ENCODE peak calls at places on chromosomes 12 and 14, in four cellular contexts. U is upper lobe of right lung, I is GM20000, S is lower lobe of right lung. B is an unnamed sample.

GRCh38 chr14:56759094-56759493 is 51.2 kb downstream of the OTX2 start:
- DNase-seq in U (no peak), I (no peak), S (no peak), B (no peak)

GRCh38 chr12:77166711-77167110 is 101.3 kb upstream of the E2F7 start:
- DNase-seq in U (no peak), I (no peak), S (no peak), B (no peak)

GRCh38 chr12:31772186-31772585 is 43.4 kb upstream of the AMN1 start:
- DNase-seq in U (no peak), I (no peak), S (no peak), B (no peak)

GRCh38 chr12:59179231-59179630 is 258.9 kb upstream of the LRIG3 start:
- DNase-seq in U (no peak), I (no peak), S (no peak), B (no peak)

GRCh38 chr14:77037886-77038511 is 9.5 kb upstream of the IRF2BPL start:
- DNase-seq in U (peak), I (no peak), S (peak), B (no peak)

GRCh38 chr12:32891956-32892355 is 4.6 kb downstream of the PKP2 start:
- DNase-seq in U (no peak), I (no peak), S (no peak), B (no peak)

GRCh38 chr14:24367506-24368214 is at the start of gene NFATC4:
- DNase-seq in U (no peak), I (peak), S (peak), B (peak)

GRCh38 chr12:124369055-124369900 is 74.4 kb downstream of the RFLNA start:
- DNase-seq in U (peak), I (no peak), S (peak), B (no peak)

GRCh38 chr12:100743060-100743459 is 51.5 kb upstream of the ANO4 start:
- DNase-seq in U (no peak), I (no peak), S (no peak), B (no peak)

GRCh38 chr12:103827800-103828440 is 13.1 kb downstream of the NT5DC3 start:
- DNase-seq in U (no peak), I (no peak), S (no peak), B (no peak)

GRCh38 chr12:27123642-27124041 is 41.3 kb upstream of the C12orf71 start:
- DNase-seq in U (no peak), I (peak), S (no peak), B (no peak)

GRCh38 chr12:15788266-15789214 is 648 bp downstream of the EPS8 start:
- DNase-seq in U (peak), I (peak), S (peak), B (peak)

GRCh38 chr12:83016226-83016835 is 329.6 kb downstream of the TMTC2 start:
- DNase-seq in U (no peak), I (no peak), S (no peak), B (no peak)

GRCh38 chr12:4379410-4379809 is at the start of gene FGF23:
- DNase-seq in U (no peak), I (no peak), S (no peak), B (peak)

GRCh38 chr14:43005807-43006206 is 1399.1 kb downstream of the LRFN5 start:
- DNase-seq in U (no peak), I (no peak), S (no peak), B (no peak)
- TF ChIP-seq CTCF in U (no peak), I (no peak), S (no peak), B (no peak)

DNA sequence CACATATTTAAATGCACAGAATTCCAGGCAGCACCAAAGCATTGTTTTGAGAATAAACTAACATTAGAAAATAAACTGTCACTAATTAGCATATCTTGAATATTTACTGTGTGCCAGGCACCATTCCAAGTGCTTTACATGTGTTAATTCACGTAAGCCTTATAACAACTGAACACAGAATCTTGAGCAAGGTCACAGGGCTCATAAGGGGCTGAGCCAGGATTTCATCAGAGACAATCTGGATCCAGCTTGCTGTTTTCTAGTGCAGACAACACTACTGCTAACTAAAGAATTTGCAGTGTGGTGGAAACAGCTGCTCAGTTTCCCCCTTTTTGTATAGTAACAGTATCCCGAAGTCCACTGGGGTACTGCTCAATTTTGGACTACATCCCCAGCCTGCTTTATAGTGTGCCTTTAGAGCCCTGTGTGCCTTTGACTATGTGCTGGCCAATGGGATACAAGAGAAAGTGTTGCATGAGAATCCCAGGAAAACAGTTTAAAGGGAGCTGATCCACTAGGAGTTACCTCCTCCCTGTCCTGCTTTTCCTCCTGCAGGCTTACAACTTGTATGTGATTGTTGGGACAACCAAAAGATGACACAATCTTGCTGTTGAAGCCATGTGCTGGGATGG is 36.0 kb upstream of the RMST start:
- DNase-seq in U (no peak), I (no peak), S (no peak), B (no peak)
- TF ChIP-seq CTCF in U (no peak), I (no peak), S (no peak), B (no peak)

DNA sequence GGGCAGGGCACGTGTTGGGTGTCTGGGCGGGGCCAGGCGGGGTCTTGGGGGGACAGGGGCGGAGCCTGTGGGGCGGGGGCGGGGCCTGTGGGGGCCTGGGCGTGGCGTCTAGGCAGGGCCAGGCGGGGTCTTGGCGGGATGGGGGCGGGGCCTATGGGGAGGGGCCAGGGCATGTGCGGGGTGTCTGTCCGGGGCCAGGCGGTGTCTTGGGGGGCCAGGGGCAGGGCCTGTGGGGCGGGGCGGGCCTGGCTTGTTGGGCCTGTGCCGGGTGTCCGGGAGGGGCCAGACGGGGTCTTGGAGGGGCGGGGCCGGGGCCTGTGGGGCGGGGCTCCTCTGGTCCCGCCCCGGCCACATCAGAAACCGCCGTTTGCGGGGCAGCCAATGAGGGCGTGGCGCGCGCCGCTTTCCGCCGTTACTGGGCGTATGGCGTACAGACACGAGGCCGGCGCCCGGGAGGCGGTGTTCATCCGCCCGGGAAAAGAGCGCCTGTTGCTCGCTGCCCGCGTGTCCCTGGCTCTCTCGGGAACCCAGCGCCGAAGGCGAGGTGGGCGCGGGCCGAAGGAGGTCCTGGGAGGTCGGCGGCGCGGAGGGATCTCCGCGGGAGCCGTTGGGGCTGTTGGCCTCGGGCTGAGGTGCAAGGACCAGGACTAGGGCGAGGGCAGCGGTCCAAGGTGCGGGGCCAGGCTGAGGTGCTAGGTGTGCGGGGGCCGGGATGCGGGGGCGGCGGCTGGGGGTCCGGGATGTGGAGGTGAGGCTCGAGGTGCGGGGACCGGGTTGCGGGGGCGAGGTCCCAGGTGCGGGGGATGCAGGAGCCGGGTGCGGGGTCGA is at the start of gene PIWIL1:
- DNase-seq in U (no peak), I (no peak), S (no peak), B (no peak)
- TF ChIP-seq CTCF in U (no peak), I (no peak), S (no peak), B (no peak)

DNA sequence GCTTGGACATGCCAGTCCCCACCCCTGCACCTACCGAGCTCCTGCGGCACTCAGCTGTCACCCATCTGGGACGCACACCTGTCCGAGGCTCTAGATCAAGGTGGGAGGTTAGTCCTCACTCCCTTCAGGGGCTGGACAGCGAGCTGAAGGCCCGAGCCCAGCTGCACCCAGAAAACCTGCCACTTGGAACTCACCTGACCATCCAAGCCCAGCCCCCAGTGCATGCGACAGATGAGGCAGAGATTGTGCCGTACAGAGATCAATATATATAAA is 3.0 kb downstream of the ANKRD9 start:
- DNase-seq in U (no peak), I (no peak), S (no peak), B (no peak)
- TF ChIP-seq CTCF in U (no peak), I (no peak), S (no peak), B (no peak)

DNA sequence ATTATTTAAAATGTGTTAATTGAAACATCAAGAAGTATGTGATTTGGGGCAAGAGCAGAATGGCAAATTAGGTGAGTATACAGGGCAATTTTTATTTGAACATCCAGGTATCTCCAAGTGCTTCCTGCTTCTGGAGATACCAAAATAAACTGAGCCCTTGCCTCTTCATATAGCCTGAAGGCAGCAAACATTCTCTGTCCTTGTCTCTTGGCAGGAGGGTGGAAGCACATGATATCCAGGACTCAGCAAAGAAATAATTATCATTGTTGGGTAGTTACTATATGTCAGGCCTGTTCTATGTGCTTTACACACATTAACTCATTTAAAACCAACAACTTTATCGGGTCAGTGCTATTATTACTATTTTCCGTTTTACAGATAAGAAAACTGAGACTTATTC is 12.5 kb downstream of the LIN7A start:
- DNase-seq in U (no peak), I (no peak), S (no peak), B (no peak)
- TF ChIP-seq CTCF in U (no peak), I (no peak), S (no peak), B (no peak)

DNA sequence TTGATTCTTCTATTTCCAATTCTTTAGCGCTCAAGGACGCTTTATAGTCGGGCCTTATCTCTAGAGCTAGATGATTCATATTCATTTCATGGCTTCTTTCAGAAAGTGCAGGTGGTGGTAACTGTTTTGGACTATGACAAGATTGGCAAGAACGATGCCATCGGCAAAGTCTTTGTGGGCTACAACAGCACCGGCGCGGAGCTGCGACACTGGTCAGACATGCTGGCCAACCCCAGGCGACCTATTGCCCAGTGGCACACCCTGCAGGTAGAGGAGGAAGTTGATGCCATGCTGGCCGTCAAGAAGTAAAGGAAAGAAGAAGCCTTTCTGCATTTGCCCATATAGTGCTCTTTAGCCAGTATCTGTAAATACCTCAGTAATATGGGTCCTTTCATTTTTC is 241.9 kb downstream of the PAWR start:
- DNase-seq in U (no peak), I (no peak), S (no peak), B (no peak)
- TF ChIP-seq CTCF in U (no peak), I (no peak), S (no peak), B (no peak)

GRCh38 chr14:75487155-75487671 is 35.1 kb upstream of the BATF start:
- DNase-seq in U (no peak), I (no peak), S (no peak), B (no peak)
- TF ChIP-seq CTCF in U (no peak), I (no peak), S (no peak), B (no peak)

GRCh38 chr12:106192659-106193403 is 54.1 kb upstream of the NUAK1 start:
- DNase-seq in U (no peak), I (no peak), S (no peak), B (no peak)
- TF ChIP-seq CTCF in U (no peak), I (no peak), S (no peak), B (no peak)

GRCh38 chr12:110366474-110367208 is 36.9 kb downstream of the ANAPC7 start:
- DNase-seq in U (no peak), I (no peak), S (no peak), B (no peak)
- TF ChIP-seq CTCF in U (no peak), I (no peak), S (no peak), B (no peak)

B was measured in endothelial cell.